ENCODE peak calls at places on chromosomes 12 and 14, in six cellular contexts. One of them, this sample, is unnamed.
A peak's percentile ranks its signal among the peaks of the same experiment; 100 is the strongest.

GRCh38 chr12:95319694-95320331 is 102.2 kb downstream of the VEZT start:
- DNase-seq in IMR-90: peak; percentile 10
- DNase-seq in BJ: no peak
- DNase-seq in fibroblast of lung: peak; percentile 61
- DNase-seq in A549: peak; percentile 66
- DNase-seq in right atrium auricular region: no peak
- DNase-seq in this sample: no peak

GRCh38 chr12:83161451-83161850 is 474.7 kb downstream of the TMTC2 start:
- DNase-seq in IMR-90: peak; percentile 4
- DNase-seq in BJ: peak; percentile 1
- DNase-seq in fibroblast of lung: peak; percentile 74
- DNase-seq in A549: no peak
- DNase-seq in right atrium auricular region: no peak
- DNase-seq in this sample: peak; percentile 11

GRCh38 chr12:132886529-132887477 is 602 bp downstream of the CHFR start:
- DNase-seq in IMR-90: peak; percentile 4
- DNase-seq in BJ: no peak
- DNase-seq in fibroblast of lung: no peak
- DNase-seq in A549: peak; percentile 52
- DNase-seq in right atrium auricular region: no peak
- DNase-seq in this sample: peak; percentile 36

GRCh38 chr14:103680491-103681231 is 34.6 kb downstream of the XRCC3 start:
- DNase-seq in IMR-90: no peak
- DNase-seq in BJ: no peak
- DNase-seq in fibroblast of lung: no peak
- DNase-seq in A549: no peak
- DNase-seq in right atrium auricular region: no peak
- DNase-seq in this sample: no peak

GRCh38 chr12:122182887-122183587 is at the start of gene LRRC43:
- DNase-seq in IMR-90: no peak
- DNase-seq in BJ: no peak
- DNase-seq in fibroblast of lung: peak; percentile 39
- DNase-seq in A549: no peak
- DNase-seq in right atrium auricular region: no peak
- DNase-seq in this sample: peak; percentile 44

GRCh38 chr14:59187802-59188460 is 536 bp upstream of the DAAM1 start:
- DNase-seq in IMR-90: no peak
- DNase-seq in BJ: no peak
- DNase-seq in fibroblast of lung: no peak
- DNase-seq in A549: peak; percentile 10
- DNase-seq in right atrium auricular region: peak; percentile 67
- DNase-seq in this sample: peak; percentile 13

GRCh38 chr14:79281244-79282199 is 929.8 kb downstream of the DIO2 start:
- DNase-seq in IMR-90: no peak
- DNase-seq in BJ: no peak
- DNase-seq in fibroblast of lung: peak; percentile 9
- DNase-seq in A549: no peak
- DNase-seq in right atrium auricular region: no peak
- DNase-seq in this sample: no peak

GRCh38 chr14:71078481-71078880 is 171.2 kb downstream of the PCNX1 start:
- DNase-seq in IMR-90: no peak
- DNase-seq in BJ: no peak
- DNase-seq in fibroblast of lung: no peak
- DNase-seq in A549: peak; percentile 10
- DNase-seq in right atrium auricular region: no peak
- DNase-seq in this sample: no peak

GRCh38 chr14:24307575-24308341 is at the start of gene CIDEB:
- DNase-seq in IMR-90: peak; percentile 43
- DNase-seq in BJ: no peak
- DNase-seq in fibroblast of lung: peak; percentile 22
- DNase-seq in A549: peak; percentile 66
- DNase-seq in right atrium auricular region: no peak
- DNase-seq in this sample: peak; percentile 68

GRCh38 chr12:24600996-24601395 is 347.9 kb downstream of the BCAT1 start:
- DNase-seq in IMR-90: peak; percentile 92
- DNase-seq in BJ: peak; percentile 58
- DNase-seq in fibroblast of lung: peak; percentile 97
- DNase-seq in A549: no peak
- DNase-seq in right atrium auricular region: no peak
- DNase-seq in this sample: peak; percentile 92

GRCh38 chr14:90995785-90996184 is 64.7 kb downstream of the RPS6KA5 start:
- DNase-seq in IMR-90: no peak
- DNase-seq in BJ: no peak
- DNase-seq in fibroblast of lung: peak; percentile 18
- DNase-seq in A549: no peak
- DNase-seq in right atrium auricular region: no peak
- DNase-seq in this sample: no peak

GRCh38 chr12:122471324-122472226 is 29.2 kb downstream of the ZCCHC8 start:
- DNase-seq in IMR-90: peak; percentile 84
- DNase-seq in BJ: peak; percentile 37
- DNase-seq in fibroblast of lung: peak; percentile 69
- DNase-seq in A549: peak; percentile 83
- DNase-seq in right atrium auricular region: peak; percentile 13
- DNase-seq in this sample: peak; percentile 89

GRCh38 chr14:80981156-80981555 is 25.7 kb downstream of the TSHR start:
- DNase-seq in IMR-90: no peak
- DNase-seq in BJ: no peak
- DNase-seq in fibroblast of lung: no peak
- DNase-seq in A549: no peak
- DNase-seq in right atrium auricular region: no peak
- DNase-seq in this sample: no peak

GRCh38 chr12:67069451-67070306 is 199.5 kb upstream of the CAND1 start:
- DNase-seq in IMR-90: no peak
- DNase-seq in BJ: no peak
- DNase-seq in fibroblast of lung: peak; percentile 39
- DNase-seq in A549: peak; percentile 52
- DNase-seq in right atrium auricular region: no peak
- DNase-seq in this sample: peak; percentile 3

GRCh38 chr12:81128930-81129554 is 51.2 kb downstream of the ACSS3 start:
- DNase-seq in IMR-90: peak; percentile 43
- DNase-seq in BJ: no peak
- DNase-seq in fibroblast of lung: peak; percentile 51
- DNase-seq in A549: peak; percentile 61
- DNase-seq in right atrium auricular region: no peak
- DNase-seq in this sample: peak; percentile 64

GRCh38 chr12:29376118-29376517 is 4.9 kb downstream of the ERGIC2 start:
- DNase-seq in IMR-90: no peak
- DNase-seq in BJ: no peak
- DNase-seq in fibroblast of lung: no peak
- DNase-seq in A549: no peak
- DNase-seq in right atrium auricular region: no peak
- DNase-seq in this sample: no peak

GRCh38 chr12:42641231-42641630 is 51.7 kb upstream of the PRICKLE1 start:
- DNase-seq in IMR-90: peak; percentile 46
- DNase-seq in BJ: no peak
- DNase-seq in fibroblast of lung: peak; percentile 78
- DNase-seq in A549: no peak
- DNase-seq in right atrium auricular region: no peak
- DNase-seq in this sample: no peak

GRCh38 chr14:98909251-98909944 is 362.6 kb downstream of the BCL11B start:
- DNase-seq in IMR-90: no peak
- DNase-seq in BJ: no peak
- DNase-seq in fibroblast of lung: peak; percentile 80
- DNase-seq in A549: peak; percentile 82
- DNase-seq in right atrium auricular region: no peak
- DNase-seq in this sample: no peak

GRCh38 chr12:108980831-108981618 is 39.8 kb downstream of the SVOP start:
- DNase-seq in IMR-90: peak; percentile 32
- DNase-seq in BJ: no peak
- DNase-seq in fibroblast of lung: peak; percentile 85
- DNase-seq in A549: no peak
- DNase-seq in right atrium auricular region: no peak
- DNase-seq in this sample: peak; percentile 33

GRCh38 chr14:59239030-59239429 is 50.6 kb downstream of the DAAM1 start:
- DNase-seq in IMR-90: no peak
- DNase-seq in BJ: no peak
- DNase-seq in fibroblast of lung: no peak
- DNase-seq in A549: no peak
- DNase-seq in right atrium auricular region: no peak
- DNase-seq in this sample: no peak

GRCh38 chr14:50001146-50001998 is 108.5 kb downstream of the ARF6 start:
- DNase-seq in IMR-90: peak; percentile 70
- DNase-seq in BJ: peak; percentile 68
- DNase-seq in fibroblast of lung: peak; percentile 98
- DNase-seq in A549: peak; percentile 61
- DNase-seq in right atrium auricular region: no peak
- DNase-seq in this sample: peak; percentile 86

GRCh38 chr12:31585271-31585670 is 5.7 kb downstream of the DENND5B start:
- DNase-seq in IMR-90: peak; percentile 63
- DNase-seq in BJ: no peak
- DNase-seq in fibroblast of lung: peak; percentile 85
- DNase-seq in A549: peak; percentile 33
- DNase-seq in right atrium auricular region: no peak
- DNase-seq in this sample: peak; percentile 70

GRCh38 chr14:76133103-76133502 is 18.6 kb upstream of the GPATCH2L start:
- DNase-seq in IMR-90: peak; percentile 24
- DNase-seq in BJ: no peak
- DNase-seq in fibroblast of lung: peak; percentile 11
- DNase-seq in A549: peak; percentile 16
- DNase-seq in right atrium auricular region: no peak
- DNase-seq in this sample: peak; percentile 37

GRCh38 chr12:99658950-99659349 is 11.4 kb downstream of the GARIN6 start:
- DNase-seq in IMR-90: no peak
- DNase-seq in BJ: no peak
- DNase-seq in fibroblast of lung: peak; percentile 9
- DNase-seq in A549: peak; percentile 30
- DNase-seq in right atrium auricular region: no peak
- DNase-seq in this sample: peak; percentile 2

GRCh38 chr12:116891019-116891418 is 9.8 kb upstream of the HRK start:
- DNase-seq in IMR-90: no peak
- DNase-seq in BJ: no peak
- DNase-seq in fibroblast of lung: no peak
- DNase-seq in A549: no peak
- DNase-seq in right atrium auricular region: no peak
- DNase-seq in this sample: no peak
- TF ChIP-seq CTCF in IMR-90: no peak
- TF ChIP-seq CTCF in BJ: no peak
- TF ChIP-seq CTCF in fibroblast of lung: no peak
- TF ChIP-seq CTCF in A549: no peak
- TF ChIP-seq CTCF in right atrium auricular region: no peak
- TF ChIP-seq CTCF in this sample: no peak

DNA sequence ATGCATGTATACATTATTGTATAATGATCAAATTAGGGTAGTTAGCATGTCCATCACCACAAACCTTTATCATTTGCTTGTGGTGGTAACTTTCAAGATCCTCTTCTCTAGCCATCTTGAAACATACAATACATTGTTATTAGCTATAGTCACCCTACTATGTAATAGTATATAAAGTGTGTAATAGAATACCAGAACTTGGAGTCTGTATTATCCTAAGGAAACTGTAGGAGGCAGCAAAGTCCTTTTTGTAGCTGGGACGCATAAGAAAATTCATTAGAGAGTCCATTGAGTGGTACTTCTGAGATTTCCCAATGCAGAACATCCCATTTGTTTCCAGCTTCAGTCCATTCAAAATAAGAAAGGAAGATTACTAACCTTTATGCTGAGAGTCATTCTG is 325.9 kb upstream of the LRFN5 start:
- DNase-seq in IMR-90: no peak
- DNase-seq in BJ: no peak
- DNase-seq in fibroblast of lung: peak; percentile 1
- DNase-seq in A549: peak; percentile 4
- DNase-seq in right atrium auricular region: no peak
- DNase-seq in this sample: peak; percentile 23
- TF ChIP-seq CTCF in IMR-90: peak; percentile 25
- TF ChIP-seq CTCF in BJ: no peak
- TF ChIP-seq CTCF in fibroblast of lung: no peak
- TF ChIP-seq CTCF in A549: no peak
- TF ChIP-seq CTCF in right atrium auricular region: no peak
- TF ChIP-seq CTCF in this sample: peak; percentile 20

GRCh38 chr14:86035882-86036281 is 505.9 kb downstream of the FLRT2 start:
- DNase-seq in IMR-90: no peak
- DNase-seq in BJ: no peak
- DNase-seq in fibroblast of lung: no peak
- DNase-seq in A549: peak; percentile 31
- DNase-seq in right atrium auricular region: no peak
- DNase-seq in this sample: peak; percentile 24

GRCh38 chr14:86038401-86038985 is 508.5 kb downstream of the FLRT2 start:
- DNase-seq in IMR-90: peak; percentile 62
- DNase-seq in BJ: no peak
- DNase-seq in fibroblast of lung: peak; percentile 33
- DNase-seq in A549: peak; percentile 41
- DNase-seq in right atrium auricular region: no peak
- DNase-seq in this sample: peak; percentile 74
- TF ChIP-seq CTCF in IMR-90: peak; percentile 71
- TF ChIP-seq CTCF in BJ: peak; percentile 80
- TF ChIP-seq CTCF in fibroblast of lung: peak; percentile 61
- TF ChIP-seq CTCF in A549: peak; percentile 20
- TF ChIP-seq CTCF in right atrium auricular region: peak; percentile 59
- TF ChIP-seq CTCF in this sample: peak; percentile 76

DNA sequence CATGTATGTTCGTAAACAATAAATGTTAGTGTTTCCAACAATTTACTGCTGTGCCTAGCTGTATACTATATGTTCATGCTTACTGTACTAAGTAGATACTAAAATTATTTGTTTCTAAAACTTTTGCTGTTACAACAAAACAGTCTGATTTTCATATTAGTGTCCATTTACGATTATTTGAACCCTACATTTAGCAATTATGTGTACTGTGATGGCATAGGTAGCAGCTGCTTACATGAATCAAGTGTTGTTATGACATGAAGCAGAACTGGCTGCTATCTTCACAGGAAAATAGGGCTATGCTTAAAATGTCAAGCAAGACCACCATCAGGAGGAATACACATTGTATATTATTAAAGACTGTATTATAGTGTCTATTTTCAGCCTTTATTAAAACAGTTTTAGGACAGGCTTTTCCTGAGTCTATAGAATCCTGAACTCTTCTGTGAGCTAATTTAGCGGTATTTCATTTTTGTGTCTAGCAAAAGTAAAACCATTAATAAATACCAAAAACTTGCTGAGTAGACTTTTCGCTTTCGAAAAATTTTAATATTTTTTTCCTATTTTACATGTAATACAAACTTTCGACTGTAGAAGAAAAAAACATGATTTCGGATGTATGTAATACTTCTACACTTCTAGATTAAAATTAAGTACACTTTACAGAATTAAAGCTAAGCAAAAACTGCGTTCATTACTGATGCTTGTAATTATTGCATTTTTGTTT is 1.1 kb upstream of the WDR89 start:
- DNase-seq in IMR-90: no peak
- DNase-seq in BJ: no peak
- DNase-seq in fibroblast of lung: no peak
- DNase-seq in A549: no peak
- DNase-seq in right atrium auricular region: no peak
- DNase-seq in this sample: no peak
- TF ChIP-seq CTCF in IMR-90: no peak
- TF ChIP-seq CTCF in BJ: no peak
- TF ChIP-seq CTCF in fibroblast of lung: no peak
- TF ChIP-seq CTCF in A549: no peak
- TF ChIP-seq CTCF in right atrium auricular region: no peak
- TF ChIP-seq CTCF in this sample: no peak

This sample was measured in cardiac fibroblast.